ENCODE peak calls at places on chromosomes 3 and 15, in nine cellular contexts. Z, J, Q, T, F, O, R, M and Y are unnamed samples.
A peak's percentile ranks its signal among the peaks of the same experiment; 100 is the strongest.

GRCh38 chr15:76916369-76916768 is 11.2 kb upstream of the SCAPER start:
- DNase-seq in Z (no peak), J (no peak), Q (no peak), T (no peak), F (no peak), O (no peak), R (no peak), M (no peak), Y (no peak)

GRCh38 chr3:8604988-8605387 is 39.6 kb downstream of the SSUH2 start:
- DNase-seq in Z (no peak), J (no peak), Q (no peak), T (no peak), F (no peak), O (no peak), R (no peak), M (peak; percentile 16), Y (no peak)

GRCh38 chr15:31606261-31606669 is 279.6 kb downstream of the KLF13 start:
- DNase-seq in Z (no peak), J (no peak), Q (no peak), T (peak; percentile 64), F (no peak), O (peak; percentile 23), R (no peak), M (no peak), Y (no peak)

GRCh38 chr3:30667250-30667585 is 60.8 kb downstream of the TGFBR2 start:
- DNase-seq in Z (no peak), J (no peak), Q (no peak), T (no peak), F (no peak), O (peak; percentile 34), R (no peak), M (peak; percentile 78), Y (no peak)

GRCh38 chr3:114764056-114764492 is 383.0 kb downstream of the ZBTB20 start:
- DNase-seq in Z (peak; percentile 43), J (no peak), Q (no peak), T (no peak), F (no peak), O (no peak), R (no peak), M (no peak), Y (peak; percentile 50)

GRCh38 chr3:16452265-16452664 is 61.2 kb downstream of the RFTN1 start:
- DNase-seq in Z (no peak), J (no peak), Q (no peak), T (peak; percentile 7), F (no peak), O (peak; percentile 42), R (no peak), M (no peak), Y (no peak)

GRCh38 chr3:13251166-13251892 is 168.8 kb downstream of the NUP210 start:
- DNase-seq in Z (no peak), J (no peak), Q (peak; percentile 31), T (no peak), F (no peak), O (no peak), R (no peak), M (no peak), Y (no peak)

GRCh38 chr3:157769378-157769777 is 266.2 kb upstream of the VEPH1 start:
- DNase-seq in Z (no peak), J (no peak), Q (no peak), T (no peak), F (no peak), O (no peak), R (no peak), M (no peak), Y (peak; percentile 3)

GRCh38 chr15:38414351-38414750 is 39.6 kb upstream of the FAM98B start:
- DNase-seq in Z (peak; percentile 41), J (no peak), Q (peak; percentile 55), T (peak; percentile 70), F (peak; percentile 55), O (peak; percentile 48), R (peak; percentile 48), M (peak; percentile 77), Y (peak; percentile 58)

GRCh38 chr3:105801397-105801796 is 67.4 kb downstream of the CBLB start:
- DNase-seq in Z (no peak), J (no peak), Q (no peak), T (no peak), F (no peak), O (no peak), R (no peak), M (no peak), Y (no peak)

GRCh38 chr15:51267714-51268105 is 70.7 kb downstream of the CYP19A1 start:
- DNase-seq in Z (no peak), J (no peak), Q (no peak), T (peak; percentile 41), F (peak; percentile 41), O (peak; percentile 34), R (no peak), M (peak; percentile 66), Y (peak; percentile 56)

GRCh38 chr15:78170848-78171773 is 21.9 kb downstream of the IDH3A start:
- DNase-seq in Z (no peak), J (no peak), Q (no peak), T (no peak), F (no peak), O (no peak), R (no peak), M (no peak), Y (no peak)

GRCh38 chr15:54307252-54307902 is 329.1 kb downstream of the UNC13C start:
- DNase-seq in Z (no peak), J (no peak), Q (no peak), T (no peak), F (no peak), O (no peak), R (no peak), M (no peak), Y (no peak)

GRCh38 chr3:43028678-43029490 is 49.8 kb downstream of the GASK1A start:
- DNase-seq in Z (no peak), J (no peak), Q (no peak), T (no peak), F (peak; percentile 44), O (no peak), R (peak; percentile 50), M (peak; percentile 39), Y (peak; percentile 30)

GRCh38 chr15:86021281-86022264 is 58.1 kb upstream of the AGBL1 start:
- DNase-seq in Z (peak; percentile 37), J (no peak), Q (peak; percentile 26), T (peak; percentile 78), F (peak; percentile 34), O (peak; percentile 76), R (no peak), M (no peak), Y (no peak)

GRCh38 chr3:131036200-131036816 is 9.6 kb downstream of the NEK11 start:
- DNase-seq in Z (no peak), J (no peak), Q (no peak), T (no peak), F (no peak), O (peak; percentile 34), R (no peak), M (no peak), Y (no peak)